ENCODE peak calls at places on chromosomes 13 and 19, in five cellular contexts. N, Y, R, B and D are unnamed samples.

GRCh38 chr19:35620001-35620400 is 7.5 kb downstream of the HAUS5 start:
- DNase-seq in N (no peak), Y (no peak), R (no peak), B (no peak), D (no peak)

GRCh38 chr19:16190198-16190597 is 5.0 kb downstream of the FAM32A start:
- DNase-seq in N (no peak), Y (no peak), R (no peak), B (no peak), D (no peak)

GRCh38 chr19:54817670-54818536 is 1.6 kb downstream of the KIR3DL1 start:
- DNase-seq in N (no peak), Y (no peak), R (peak), B (no peak), D (no peak)

GRCh38 chr13:77584111-77584510 is 48.6 kb downstream of the SCEL start:
- DNase-seq in N (no peak), Y (no peak), R (peak), B (no peak), D (no peak)

GRCh38 chr13:27104606-27105005 is 67.0 kb downstream of the USP12 start:
- DNase-seq in N (no peak), Y (no peak), R (no peak), B (no peak), D (no peak)

GRCh38 chr19:2503521-2504109 is 27.7 kb downstream of the GADD45B start:
- DNase-seq in N (peak), Y (no peak), R (no peak), B (no peak), D (no peak)

GRCh38 chr19:23406716-23407115 is 11.4 kb upstream of the ZNF91 start:
- DNase-seq in N (no peak), Y (no peak), R (no peak), B (no peak), D (no peak)

GRCh38 chr13:68439821-68440220 is 1209.7 kb upstream of the PCDH9 start:
- DNase-seq in N (peak), Y (no peak), R (no peak), B (no peak), D (no peak)

GRCh38 chr13:50127017-50127725 is 111.9 kb downstream of the KCNRG start:
- DNase-seq in N (no peak), Y (no peak), R (peak), B (no peak), D (peak)

GRCh38 chr13:27022571-27023311 is 148.9 kb downstream of the USP12 start:
- DNase-seq in N (no peak), Y (no peak), R (peak), B (peak), D (peak)

GRCh38 chr19:13024958-13025653 is 29.8 kb downstream of the NFIX start:
- DNase-seq in N (no peak), Y (no peak), R (no peak), B (no peak), D (no peak)
- TF ChIP-seq POLR2A in N (no peak), Y (no peak), R (no peak), B (no peak), D (no peak)

DNA sequence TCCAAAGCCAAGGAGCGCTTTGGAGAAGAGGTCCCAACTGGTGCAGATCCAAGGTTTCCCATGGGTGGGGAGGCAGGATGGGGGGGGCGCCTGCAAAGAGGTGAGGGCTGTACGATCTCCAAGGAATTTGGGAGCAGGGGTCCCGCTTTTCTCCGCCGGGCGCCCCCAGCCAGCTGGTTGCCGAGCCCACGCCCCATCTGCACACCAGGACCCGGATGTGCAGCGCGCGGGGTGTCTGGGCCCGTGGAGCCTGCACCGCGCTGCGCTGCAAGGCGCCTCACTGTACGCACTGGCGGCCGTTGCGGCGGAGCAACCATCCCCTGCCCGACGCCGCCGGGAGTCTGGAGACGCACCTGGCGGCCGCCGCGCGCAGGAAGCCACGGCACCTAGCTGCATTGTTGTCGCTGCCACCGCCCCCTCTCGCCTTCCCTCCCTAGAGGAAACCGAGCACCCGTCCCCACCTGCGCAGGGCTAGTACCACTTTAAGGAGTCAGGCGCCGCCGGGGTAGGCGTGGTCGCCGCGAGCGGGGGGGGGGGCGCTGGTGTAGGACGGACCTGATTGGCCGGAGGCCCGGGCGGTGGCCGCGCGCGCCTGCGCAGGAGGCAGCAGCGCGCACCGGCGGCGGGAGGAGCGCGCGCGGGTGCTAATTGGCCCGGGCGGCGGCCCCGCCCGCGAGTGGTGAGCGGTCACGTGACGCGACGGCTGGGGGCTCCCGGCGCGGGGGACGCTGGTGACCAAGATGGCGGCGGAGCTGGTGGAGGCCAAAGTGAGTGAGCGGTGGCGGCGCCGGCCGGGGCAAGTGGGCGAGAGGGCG is at the start of gene PIAS4:
- DNase-seq in N (peak), Y (peak), R (peak), B (peak), D (peak)
- TF ChIP-seq POLR2A in N (peak), Y (peak), R (no peak), B (peak), D (peak)

GRCh38 chr19:41886761-41887710 is 4.1 kb downstream of the ARHGEF1 start:
- DNase-seq in N (peak), Y (no peak), R (no peak), B (no peak), D (no peak)

GRCh38 chr19:41882568-41883462 is at the start of gene ARHGEF1:
- DNase-seq in N (peak), Y (no peak), R (peak), B (peak), D (no peak)

GRCh38 chr19:41880329-41880708 is 2.7 kb upstream of the ARHGEF1 start:
- DNase-seq in N (no peak), Y (no peak), R (no peak), B (no peak), D (no peak)

GRCh38 chr19:41883463-41883820 is 458 bp downstream of the ARHGEF1 start:
- DNase-seq in N (no peak), Y (no peak), R (no peak), B (no peak), D (no peak)

GRCh38 chr19:41883821-41884733 is 1.1 kb downstream of the ARHGEF1 start:
- DNase-seq in N (peak), Y (peak), R (peak), B (peak), D (peak)
- TF ChIP-seq POLR2A in N (peak), Y (peak), R (no peak), B (peak), D (peak)

GRCh38 chr19:46924874-46925547 is 64.2 kb downstream of the ARHGAP35 start:
- DNase-seq in N (no peak), Y (peak), R (peak), B (peak), D (no peak)
- TF ChIP-seq POLR2A in N (no peak), Y (no peak), R (no peak), B (no peak), D (no peak)